ENCODE peak calls at places on chromosomes 3 and 15, in eight cellular contexts. S, J, I, P, V, Z, O and W are unnamed samples.

GRCh38 chr3:157786618-157787017 is 283.4 kb upstream of the VEPH1 start:
- DNase-seq in S (peak), J (no peak), I (no peak), P (no peak), V (no peak), Z (peak), O (no peak), W (peak)

GRCh38 chr15:84648539-84648938 is 5.5 kb downstream of the WDR73 start:
- DNase-seq in S (peak), J (no peak), I (no peak), P (no peak), V (no peak), Z (no peak), O (no peak), W (no peak)

GRCh38 chr3:121436641-121437040 is 109.1 kb downstream of the POLQ start:
- DNase-seq in S (peak), J (no peak), I (no peak), P (no peak), V (no peak), Z (no peak), O (no peak), W (no peak)

GRCh38 chr3:32239638-32240550 is 1.4 kb downstream of the CMTM8 start:
- DNase-seq in S (peak), J (no peak), I (no peak), P (peak), V (peak), Z (peak), O (no peak), W (peak)

GRCh38 chr15:88630798-88631463 is 7.9 kb upstream of the ISG20 start:
- DNase-seq in S (no peak), J (no peak), I (no peak), P (no peak), V (no peak), Z (no peak), O (no peak), W (no peak)

GRCh38 chr3:152874896-152875749 is 40.2 kb downstream of the P2RY1 start:
- DNase-seq in S (no peak), J (no peak), I (no peak), P (no peak), V (no peak), Z (no peak), O (no peak), W (no peak)

GRCh38 chr3:145188079-145188785 is 972.8 kb downstream of the PLOD2 start:
- DNase-seq in S (no peak), J (no peak), I (no peak), P (no peak), V (no peak), Z (no peak), O (no peak), W (no peak)

GRCh38 chr3:122944671-122945151 is 82.9 kb downstream of the SEMA5B start:
- DNase-seq in S (no peak), J (no peak), I (no peak), P (no peak), V (no peak), Z (peak), O (no peak), W (no peak)

GRCh38 chr3:71129611-71130515 is 453.7 kb downstream of the FOXP1 start:
- DNase-seq in S (peak), J (no peak), I (no peak), P (no peak), V (no peak), Z (no peak), O (no peak), W (no peak)

GRCh38 chr3:152190636-152191183 is 78.0 kb upstream of the MBNL1 start:
- DNase-seq in S (no peak), J (no peak), I (no peak), P (peak), V (no peak), Z (no peak), O (no peak), W (no peak)

GRCh38 chr3:187714404-187714979 is 12.1 kb upstream of the RTP2 start:
- DNase-seq in S (peak), J (peak), I (peak), P (peak), V (peak), Z (peak), O (no peak), W (peak)

GRCh38 chr3:55085231-55085630 is 157.4 kb upstream of the LRTM1 start:
- DNase-seq in S (no peak), J (no peak), I (no peak), P (no peak), V (no peak), Z (no peak), O (no peak), W (no peak)

GRCh38 chr15:69795601-69796000 is 302.1 kb downstream of the TLE3 start:
- DNase-seq in S (no peak), J (no peak), I (no peak), P (no peak), V (no peak), Z (no peak), O (no peak), W (no peak)

GRCh38 chr3:17390785-17391184 is 351.6 kb downstream of the TBC1D5 start:
- DNase-seq in S (no peak), J (no peak), I (no peak), P (no peak), V (no peak), Z (no peak), O (no peak), W (no peak)

GRCh38 chr15:66233487-66234415 is 19.8 kb downstream of the MEGF11 start:
- DNase-seq in S (peak), J (no peak), I (no peak), P (no peak), V (no peak), Z (no peak), O (no peak), W (peak)

GRCh38 chr15:33131880-33132279 is 62.6 kb downstream of the FMN1 start:
- DNase-seq in S (peak), J (no peak), I (no peak), P (no peak), V (no peak), Z (no peak), O (no peak), W (peak)

GRCh38 chr3:166606988-166607387 is 769.8 kb upstream of the BCHE start:
- DNase-seq in S (no peak), J (no peak), I (no peak), P (no peak), V (no peak), Z (no peak), O (no peak), W (no peak)

GRCh38 chr3:128497305-128498126 is 4.5 kb upstream of the GATA2 start:
- DNase-seq in S (peak), J (no peak), I (no peak), P (peak), V (peak), Z (peak), O (no peak), W (peak)